ENCODE peak calls at places on chromosomes 5 and 9, in nine cellular contexts. One of them, this sample, is unnamed.

GRCh38 chr9:18256574-18256973 is 217.4 kb upstream of the ADAMTSL1 start:
- DNase-seq in naive thymus-derived CD8-positive, alpha-beta T cell: no peak
- DNase-seq in CD4-positive, alpha-beta T cell: no peak
- DNase-seq in T-cell: no peak
- DNase-seq in progenitor cell of endocrine pancreas: no peak
- DNase-seq in ureter: no peak
- DNase-seq in PC-9: no peak
- DNase-seq in A549: no peak
- DNase-seq in vagina: no peak
- DNase-seq in this sample: no peak

GRCh38 chr9:36154213-36154952 is 14.8 kb upstream of the CCIN start:
- DNase-seq in naive thymus-derived CD8-positive, alpha-beta T cell: no peak
- DNase-seq in CD4-positive, alpha-beta T cell: no peak
- DNase-seq in T-cell: no peak
- DNase-seq in progenitor cell of endocrine pancreas: no peak
- DNase-seq in ureter: no peak
- DNase-seq in PC-9: no peak
- DNase-seq in A549: peak
- DNase-seq in vagina: no peak
- DNase-seq in this sample: no peak

GRCh38 chr9:27457445-27457844 is 66.6 kb upstream of the IFNK start:
- DNase-seq in naive thymus-derived CD8-positive, alpha-beta T cell: no peak
- DNase-seq in CD4-positive, alpha-beta T cell: no peak
- DNase-seq in T-cell: no peak
- DNase-seq in progenitor cell of endocrine pancreas: no peak
- DNase-seq in ureter: no peak
- DNase-seq in PC-9: no peak
- DNase-seq in A549: no peak
- DNase-seq in vagina: no peak
- DNase-seq in this sample: no peak

GRCh38 chr5:142830241-142831018 is 60.3 kb downstream of the ARHGAP26 start:
- DNase-seq in naive thymus-derived CD8-positive, alpha-beta T cell: no peak
- DNase-seq in CD4-positive, alpha-beta T cell: no peak
- DNase-seq in T-cell: no peak
- DNase-seq in progenitor cell of endocrine pancreas: no peak
- DNase-seq in ureter: no peak
- DNase-seq in PC-9: no peak
- DNase-seq in A549: peak
- DNase-seq in vagina: no peak
- DNase-seq in this sample: no peak

GRCh38 chr5:168706655-168707069 is 127.5 kb upstream of the PANK3 start:
- DNase-seq in naive thymus-derived CD8-positive, alpha-beta T cell: no peak
- DNase-seq in CD4-positive, alpha-beta T cell: no peak
- DNase-seq in T-cell: no peak
- DNase-seq in progenitor cell of endocrine pancreas: peak
- DNase-seq in ureter: no peak
- DNase-seq in PC-9: peak
- DNase-seq in A549: peak
- DNase-seq in vagina: no peak
- DNase-seq in this sample: no peak

GRCh38 chr9:98848450-98849149 is 41.1 kb downstream of the GALNT12 start:
- DNase-seq in naive thymus-derived CD8-positive, alpha-beta T cell: peak
- DNase-seq in CD4-positive, alpha-beta T cell: peak
- DNase-seq in T-cell: peak
- DNase-seq in progenitor cell of endocrine pancreas: peak
- DNase-seq in ureter: peak
- DNase-seq in PC-9: peak
- DNase-seq in A549: peak
- DNase-seq in vagina: no peak
- DNase-seq in this sample: peak

GRCh38 chr9:120846906-120847305 is 4.2 kb upstream of the PSMD5 start:
- DNase-seq in naive thymus-derived CD8-positive, alpha-beta T cell: no peak
- DNase-seq in CD4-positive, alpha-beta T cell: no peak
- DNase-seq in T-cell: no peak
- DNase-seq in progenitor cell of endocrine pancreas: no peak
- DNase-seq in ureter: no peak
- DNase-seq in PC-9: no peak
- DNase-seq in A549: no peak
- DNase-seq in vagina: no peak
- DNase-seq in this sample: no peak

GRCh38 chr5:154251529-154251928 is 61.0 kb downstream of the GALNT10 start:
- DNase-seq in naive thymus-derived CD8-positive, alpha-beta T cell: no peak
- DNase-seq in CD4-positive, alpha-beta T cell: no peak
- DNase-seq in T-cell: no peak
- DNase-seq in progenitor cell of endocrine pancreas: no peak
- DNase-seq in ureter: no peak
- DNase-seq in PC-9: no peak
- DNase-seq in A549: no peak
- DNase-seq in vagina: no peak
- DNase-seq in this sample: no peak

GRCh38 chr9:37965116-37965515 is 61.2 kb upstream of the SLC25A51 start:
- DNase-seq in naive thymus-derived CD8-positive, alpha-beta T cell: no peak
- DNase-seq in CD4-positive, alpha-beta T cell: no peak
- DNase-seq in T-cell: no peak
- DNase-seq in progenitor cell of endocrine pancreas: no peak
- DNase-seq in ureter: no peak
- DNase-seq in PC-9: no peak
- DNase-seq in A549: no peak
- DNase-seq in vagina: no peak
- DNase-seq in this sample: no peak

GRCh38 chr5:122300374-122300773 is 11.7 kb upstream of the SNCAIP start:
- DNase-seq in naive thymus-derived CD8-positive, alpha-beta T cell: no peak
- DNase-seq in CD4-positive, alpha-beta T cell: no peak
- DNase-seq in T-cell: no peak
- DNase-seq in progenitor cell of endocrine pancreas: no peak
- DNase-seq in ureter: no peak
- DNase-seq in PC-9: no peak
- DNase-seq in A549: no peak
- DNase-seq in vagina: no peak
- DNase-seq in this sample: no peak

GRCh38 chr5:15664961-15665360 is 165.0 kb downstream of the FBXL7 start:
- DNase-seq in naive thymus-derived CD8-positive, alpha-beta T cell: no peak
- DNase-seq in CD4-positive, alpha-beta T cell: no peak
- DNase-seq in T-cell: no peak
- DNase-seq in progenitor cell of endocrine pancreas: no peak
- DNase-seq in ureter: no peak
- DNase-seq in PC-9: no peak
- DNase-seq in A549: no peak
- DNase-seq in vagina: no peak
- DNase-seq in this sample: no peak

GRCh38 chr5:75340714-75341478 is 3.9 kb downstream of the HMGCR start:
- DNase-seq in naive thymus-derived CD8-positive, alpha-beta T cell: no peak
- DNase-seq in CD4-positive, alpha-beta T cell: no peak
- DNase-seq in T-cell: no peak
- DNase-seq in progenitor cell of endocrine pancreas: no peak
- DNase-seq in ureter: no peak
- DNase-seq in PC-9: no peak
- DNase-seq in A549: no peak
- DNase-seq in vagina: no peak
- DNase-seq in this sample: no peak

GRCh38 chr9:137267933-137268355 is 9.6 kb upstream of the TOR4A start:
- DNase-seq in naive thymus-derived CD8-positive, alpha-beta T cell: no peak
- DNase-seq in CD4-positive, alpha-beta T cell: no peak
- DNase-seq in T-cell: no peak
- DNase-seq in progenitor cell of endocrine pancreas: no peak
- DNase-seq in ureter: no peak
- DNase-seq in PC-9: no peak
- DNase-seq in A549: no peak
- DNase-seq in vagina: no peak
- DNase-seq in this sample: no peak

GRCh38 chr5:74123928-74124327 is 497.9 kb downstream of the ARHGEF28 start:
- DNase-seq in naive thymus-derived CD8-positive, alpha-beta T cell: no peak
- DNase-seq in CD4-positive, alpha-beta T cell: no peak
- DNase-seq in T-cell: no peak
- DNase-seq in progenitor cell of endocrine pancreas: no peak
- DNase-seq in ureter: no peak
- DNase-seq in PC-9: no peak
- DNase-seq in A549: no peak
- DNase-seq in vagina: no peak
- DNase-seq in this sample: no peak

GRCh38 chr5:37921452-37921851 is 81.6 kb upstream of the GDNF start:
- DNase-seq in naive thymus-derived CD8-positive, alpha-beta T cell: no peak
- DNase-seq in CD4-positive, alpha-beta T cell: no peak
- DNase-seq in T-cell: no peak
- DNase-seq in progenitor cell of endocrine pancreas: no peak
- DNase-seq in ureter: no peak
- DNase-seq in PC-9: no peak
- DNase-seq in A549: no peak
- DNase-seq in vagina: no peak
- DNase-seq in this sample: no peak

GRCh38 chr5:107670028-107670926 is 460 bp downstream of the EFNA5 start:
- DNase-seq in naive thymus-derived CD8-positive, alpha-beta T cell: no peak
- DNase-seq in CD4-positive, alpha-beta T cell: no peak
- DNase-seq in T-cell: no peak
- DNase-seq in progenitor cell of endocrine pancreas: peak
- DNase-seq in ureter: peak
- DNase-seq in PC-9: peak
- DNase-seq in A549: peak
- DNase-seq in vagina: no peak
- DNase-seq in this sample: no peak

GRCh38 chr9:132782106-132782505 is 96.0 kb downstream of the AK8 start:
- DNase-seq in naive thymus-derived CD8-positive, alpha-beta T cell: no peak
- DNase-seq in CD4-positive, alpha-beta T cell: no peak
- DNase-seq in T-cell: no peak
- DNase-seq in progenitor cell of endocrine pancreas: no peak
- DNase-seq in ureter: no peak
- DNase-seq in PC-9: no peak
- DNase-seq in A549: no peak
- DNase-seq in vagina: no peak
- DNase-seq in this sample: no peak

GRCh38 chr9:70161414-70161732 is 97.4 kb upstream of the SMC5 start:
- DNase-seq in naive thymus-derived CD8-positive, alpha-beta T cell: no peak
- DNase-seq in CD4-positive, alpha-beta T cell: no peak
- DNase-seq in T-cell: no peak
- DNase-seq in progenitor cell of endocrine pancreas: no peak
- DNase-seq in ureter: no peak
- DNase-seq in PC-9: no peak
- DNase-seq in A549: no peak
- DNase-seq in vagina: no peak
- DNase-seq in this sample: no peak

GRCh38 chr5:88665750-88666215 is 217.2 kb downstream of the MEF2C start:
- DNase-seq in naive thymus-derived CD8-positive, alpha-beta T cell: no peak
- DNase-seq in CD4-positive, alpha-beta T cell: no peak
- DNase-seq in T-cell: no peak
- DNase-seq in progenitor cell of endocrine pancreas: no peak
- DNase-seq in ureter: no peak
- DNase-seq in PC-9: no peak
- DNase-seq in A549: no peak
- DNase-seq in vagina: no peak
- DNase-seq in this sample: no peak

GRCh38 chr9:101465330-101465915 is 29.8 kb upstream of the ALDOB start:
- DNase-seq in naive thymus-derived CD8-positive, alpha-beta T cell: no peak
- DNase-seq in CD4-positive, alpha-beta T cell: no peak
- DNase-seq in T-cell: no peak
- DNase-seq in progenitor cell of endocrine pancreas: no peak
- DNase-seq in ureter: peak
- DNase-seq in PC-9: no peak
- DNase-seq in A549: peak
- DNase-seq in vagina: no peak
- DNase-seq in this sample: no peak

GRCh38 chr5:57937025-57937424 is 454.4 kb upstream of the ACTBL2 start:
- DNase-seq in naive thymus-derived CD8-positive, alpha-beta T cell: no peak
- DNase-seq in CD4-positive, alpha-beta T cell: no peak
- DNase-seq in T-cell: no peak
- DNase-seq in progenitor cell of endocrine pancreas: no peak
- DNase-seq in ureter: no peak
- DNase-seq in PC-9: no peak
- DNase-seq in A549: no peak
- DNase-seq in vagina: no peak
- DNase-seq in this sample: no peak

GRCh38 chr9:23754551-23754950 is 71.5 kb downstream of the ELAVL2 start:
- DNase-seq in naive thymus-derived CD8-positive, alpha-beta T cell: no peak
- DNase-seq in CD4-positive, alpha-beta T cell: no peak
- DNase-seq in T-cell: no peak
- DNase-seq in progenitor cell of endocrine pancreas: no peak
- DNase-seq in ureter: no peak
- DNase-seq in PC-9: no peak
- DNase-seq in A549: no peak
- DNase-seq in vagina: no peak
- DNase-seq in this sample: no peak

GRCh38 chr5:56814963-56815656 is at the start of gene MAP3K1:
- DNase-seq in naive thymus-derived CD8-positive, alpha-beta T cell: peak
- DNase-seq in CD4-positive, alpha-beta T cell: peak
- DNase-seq in T-cell: peak
- DNase-seq in progenitor cell of endocrine pancreas: peak
- DNase-seq in ureter: peak
- DNase-seq in PC-9: peak
- DNase-seq in A549: peak
- DNase-seq in vagina: no peak
- DNase-seq in this sample: peak

GRCh38 chr5:55151923-55152842 is 7.8 kb upstream of the GPX8 start:
- DNase-seq in naive thymus-derived CD8-positive, alpha-beta T cell: no peak
- DNase-seq in CD4-positive, alpha-beta T cell: no peak
- DNase-seq in T-cell: no peak
- DNase-seq in progenitor cell of endocrine pancreas: no peak
- DNase-seq in ureter: no peak
- DNase-seq in PC-9: no peak
- DNase-seq in A549: no peak
- DNase-seq in vagina: no peak
- DNase-seq in this sample: no peak

GRCh38 chr5:96067902-96068614 is 106.4 kb upstream of the ELL2 start:
- DNase-seq in naive thymus-derived CD8-positive, alpha-beta T cell: no peak
- DNase-seq in CD4-positive, alpha-beta T cell: no peak
- DNase-seq in T-cell: no peak
- DNase-seq in progenitor cell of endocrine pancreas: no peak
- DNase-seq in ureter: no peak
- DNase-seq in PC-9: peak
- DNase-seq in A549: peak
- DNase-seq in vagina: no peak
- DNase-seq in this sample: no peak

This sample was measured in memory B cell.